ENCODE peak calls at places on chromosomes 13 and 19, in nine cellular contexts. M, I, W, Y, T, H, F, X and E are unnamed samples.

GRCh38 chr13:74794147-74794546 is 659.9 kb upstream of the KLF12 start:
- DNase-seq in M (no peak), I (no peak), W (no peak), Y (no peak), T (no peak), H (no peak), F (no peak), X (no peak), E (no peak)

GRCh38 chr19:38475176-38475575 is 41.7 kb downstream of the RYR1 start:
- DNase-seq in M (no peak), I (no peak), W (no peak), Y (no peak), T (no peak), H (no peak), F (no peak), X (no peak), E (no peak)

GRCh38 chr13:95710313-95710712 is 33.4 kb downstream of the DNAJC3 start:
- DNase-seq in M (no peak), I (no peak), W (no peak), Y (no peak), T (no peak), H (no peak), F (peak), X (peak), E (peak)

GRCh38 chr13:103277099-103277498 is 210.9 kb upstream of the SLC10A2 start:
- DNase-seq in M (no peak), I (no peak), W (no peak), Y (no peak), T (no peak), H (no peak), F (no peak), X (peak), E (no peak)

GRCh38 chr13:110521946-110522345 is 39.6 kb downstream of the RAB20 start:
- DNase-seq in M (no peak), I (no peak), W (no peak), Y (no peak), T (no peak), H (no peak), F (no peak), X (peak), E (no peak)

GRCh38 chr13:79812070-79812850 is 331.3 kb downstream of the NDFIP2 start:
- DNase-seq in M (no peak), I (no peak), W (no peak), Y (no peak), T (no peak), H (no peak), F (no peak), X (peak), E (no peak)

GRCh38 chr19:40398417-40399056 is 8.6 kb upstream of the HIPK4 start:
- DNase-seq in M (peak), I (no peak), W (no peak), Y (peak), T (no peak), H (no peak), F (peak), X (peak), E (no peak)

GRCh38 chr19:22331521-22331920 is 45.3 kb downstream of the ZNF729 start:
- DNase-seq in M (no peak), I (no peak), W (no peak), Y (no peak), T (no peak), H (no peak), F (no peak), X (no peak), E (no peak)

GRCh38 chr19:16714702-16715294 is 4.8 kb upstream of the NWD1 start:
- DNase-seq in M (no peak), I (no peak), W (no peak), Y (peak), T (peak), H (peak), F (peak), X (peak), E (peak)

GRCh38 chr13:99895999-99896695 is 75.4 kb downstream of the ZIC5 start:
- DNase-seq in M (no peak), I (no peak), W (no peak), Y (no peak), T (peak), H (no peak), F (no peak), X (no peak), E (no peak)

GRCh38 chr13:47175172-47175806 is 278.4 kb upstream of the HTR2A start:
- DNase-seq in M (no peak), I (peak), W (peak), Y (no peak), T (no peak), H (no peak), F (peak), X (no peak), E (peak)

GRCh38 chr13:108855737-108856387 is 226.5 kb downstream of the MYO16 start:
- DNase-seq in M (no peak), I (no peak), W (no peak), Y (no peak), T (no peak), H (no peak), F (no peak), X (peak), E (no peak)

GRCh38 chr19:23509686-23510450 is 114.6 kb upstream of the ZNF91 start:
- DNase-seq in M (no peak), I (no peak), W (no peak), Y (no peak), T (no peak), H (no peak), F (no peak), X (no peak), E (no peak)

GRCh38 chr13:108069521-108070210 is 145.7 kb downstream of the LIG4 start:
- DNase-seq in M (no peak), I (no peak), W (no peak), Y (no peak), T (no peak), H (no peak), F (no peak), X (no peak), E (no peak)

GRCh38 chr13:109654341-109655205 is 131.8 kb downstream of the IRS2 start:
- DNase-seq in M (no peak), I (no peak), W (no peak), Y (no peak), T (no peak), H (no peak), F (peak), X (no peak), E (peak)

GRCh38 chr13:73092831-73093230 is 34.0 kb downstream of the KLF5 start:
- DNase-seq in M (no peak), I (no peak), W (no peak), Y (no peak), T (no peak), H (no peak), F (peak), X (no peak), E (no peak)

GRCh38 chr19:5843295-5843927 is 3.9 kb upstream of the FUT6 start:
- DNase-seq in M (no peak), I (no peak), W (no peak), Y (no peak), T (no peak), H (no peak), F (no peak), X (no peak), E (no peak)

GRCh38 chr19:33438016-33438671 is 64.6 kb downstream of the CEBPG start:
- DNase-seq in M (no peak), I (no peak), W (no peak), Y (no peak), T (peak), H (peak), F (peak), X (no peak), E (peak)

GRCh38 chr19:33193269-33193863 is 764 bp upstream of the LRP3 start:
- DNase-seq in M (no peak), I (no peak), W (no peak), Y (no peak), T (no peak), H (no peak), F (no peak), X (no peak), E (no peak)

GRCh38 chr13:86813198-86813597 is 858.0 kb upstream of the SLITRK5 start:
- DNase-seq in M (no peak), I (no peak), W (no peak), Y (no peak), T (no peak), H (no peak), F (no peak), X (no peak), E (no peak)

GRCh38 chr19:28862238-28862637 is 350.7 kb downstream of the UQCRFS1 start:
- DNase-seq in M (no peak), I (no peak), W (no peak), Y (no peak), T (no peak), H (no peak), F (no peak), X (no peak), E (no peak)

GRCh38 chr13:27171244-27171829 is at the start of gene USP12:
- DNase-seq in M (peak), I (no peak), W (no peak), Y (peak), T (no peak), H (no peak), F (no peak), X (peak), E (no peak)

DNA sequence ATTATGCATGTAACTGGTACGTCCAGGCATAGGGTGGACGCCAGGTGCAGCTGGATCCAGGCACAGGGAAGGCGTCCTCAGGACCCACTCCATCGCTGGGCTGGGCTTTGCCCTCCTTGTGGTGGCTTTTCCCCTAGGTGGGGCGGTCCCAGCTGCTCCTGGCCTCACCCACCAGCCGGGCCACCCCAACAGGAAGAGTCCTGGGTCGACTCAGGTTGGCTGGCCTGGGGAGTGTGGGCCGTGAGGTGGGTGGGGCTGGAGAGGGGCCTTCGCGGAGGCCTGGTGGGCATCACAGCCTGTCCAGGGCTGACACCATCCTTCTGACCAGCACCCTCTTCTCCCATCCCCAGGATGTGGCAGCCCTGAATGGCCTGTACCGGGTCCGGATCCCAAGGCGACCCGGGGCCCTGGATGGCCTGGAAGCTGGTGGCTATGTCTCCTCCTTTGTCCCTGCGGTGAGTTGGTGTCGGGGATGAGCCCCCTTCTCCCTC is 3.2 kb upstream of the GARIN5A start:
- DNase-seq in M (no peak), I (no peak), W (no peak), Y (no peak), T (peak), H (no peak), F (no peak), X (no peak), E (no peak)
- TF ChIP-seq CTCF in M (no peak), I (no peak), W (no peak), Y (no peak), T (no peak), H (no peak), F (no peak), X (no peak), E (no peak)

GRCh38 chr13:114026128-114026880 is 52.4 kb upstream of the C13orf46 start:
- DNase-seq in M (no peak), I (no peak), W (no peak), Y (no peak), T (peak), H (no peak), F (no peak), X (no peak), E (no peak)

GRCh38 chr13:114025432-114026127 is 51.7 kb upstream of the C13orf46 start:
- DNase-seq in M (peak), I (no peak), W (no peak), Y (no peak), T (no peak), H (no peak), F (peak), X (no peak), E (peak)

GRCh38 chr13:114023716-114024602 is 50.1 kb upstream of the C13orf46 start:
- DNase-seq in M (no peak), I (no peak), W (no peak), Y (no peak), T (no peak), H (no peak), F (no peak), X (no peak), E (no peak)

GRCh38 chr13:114022876-114023275 is 49.0 kb upstream of the C13orf46 start:
- DNase-seq in M (no peak), I (no peak), W (peak), Y (no peak), T (no peak), H (no peak), F (no peak), X (no peak), E (no peak)

DNA sequence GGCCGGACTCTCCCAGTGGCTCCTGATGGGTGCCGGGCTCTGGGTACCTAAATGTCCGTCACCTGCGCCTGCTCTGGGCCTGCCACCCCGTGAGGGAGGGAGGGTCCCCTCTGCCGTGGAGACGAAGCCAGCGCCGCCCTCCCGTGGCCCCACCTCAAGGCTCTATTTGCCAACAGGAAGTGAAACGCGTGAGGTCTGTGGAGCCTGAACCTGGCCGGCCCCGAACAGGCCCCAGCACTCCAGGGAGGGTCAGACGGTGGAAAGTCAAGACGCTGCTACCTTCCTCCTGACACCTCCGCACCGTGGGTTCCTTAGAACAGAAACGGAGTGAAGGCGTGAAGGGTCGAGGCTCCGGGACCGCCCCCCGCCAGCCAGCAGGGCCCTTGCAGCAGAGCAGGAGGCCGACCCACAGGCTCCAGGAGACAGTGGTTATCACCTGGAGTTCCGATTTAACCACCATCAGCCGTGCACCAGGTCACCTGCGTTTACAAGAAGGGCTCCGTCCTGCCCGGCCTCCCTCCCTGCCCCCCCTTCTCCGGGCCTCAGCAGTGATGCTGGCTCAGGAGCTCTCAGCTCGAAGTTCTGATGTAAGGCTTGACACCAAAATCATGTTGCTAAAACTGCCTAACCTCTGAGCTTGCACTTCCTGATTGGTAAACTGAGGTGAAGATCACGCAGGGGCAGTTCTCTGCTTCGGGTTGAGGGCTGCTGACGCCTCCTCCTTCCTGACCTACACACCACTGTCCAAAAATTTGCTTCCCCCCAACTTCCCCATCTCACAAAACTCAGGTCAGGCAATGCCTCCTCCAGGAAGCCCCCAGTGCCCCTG is 50.9 kb upstream of the C13orf46 start:
- DNase-seq in M (no peak), I (no peak), W (no peak), Y (no peak), T (no peak), H (no peak), F (peak), X (peak), E (no peak)
- H3K4me3 ChIP-seq in M (no peak), I (no peak), W (no peak), Y (no peak), T (no peak), H (no peak), F (no peak), X (no peak), E (no peak)

GRCh38 chr19:36212895-36213294 is 1.6 kb downstream of the ZNF565 start:
- DNase-seq in M (no peak), I (no peak), W (no peak), Y (no peak), T (no peak), H (peak), F (no peak), X (no peak), E (no peak)

GRCh38 chr19:36213793-36214387 is 575 bp downstream of the ZNF565 start:
- DNase-seq in M (no peak), I (peak), W (no peak), Y (no peak), T (peak), H (no peak), F (no peak), X (no peak), E (peak)

GRCh38 chr19:36215276-36216171 is 618 bp downstream of the ZNF146 start:
- DNase-seq in M (no peak), I (peak), W (no peak), Y (peak), T (no peak), H (peak), F (peak), X (peak), E (peak)

GRCh38 chr19:36210497-36210896 is 4.0 kb downstream of the ZNF565 start:
- DNase-seq in M (no peak), I (no peak), W (no peak), Y (peak), T (no peak), H (no peak), F (peak), X (no peak), E (peak)

DNA sequence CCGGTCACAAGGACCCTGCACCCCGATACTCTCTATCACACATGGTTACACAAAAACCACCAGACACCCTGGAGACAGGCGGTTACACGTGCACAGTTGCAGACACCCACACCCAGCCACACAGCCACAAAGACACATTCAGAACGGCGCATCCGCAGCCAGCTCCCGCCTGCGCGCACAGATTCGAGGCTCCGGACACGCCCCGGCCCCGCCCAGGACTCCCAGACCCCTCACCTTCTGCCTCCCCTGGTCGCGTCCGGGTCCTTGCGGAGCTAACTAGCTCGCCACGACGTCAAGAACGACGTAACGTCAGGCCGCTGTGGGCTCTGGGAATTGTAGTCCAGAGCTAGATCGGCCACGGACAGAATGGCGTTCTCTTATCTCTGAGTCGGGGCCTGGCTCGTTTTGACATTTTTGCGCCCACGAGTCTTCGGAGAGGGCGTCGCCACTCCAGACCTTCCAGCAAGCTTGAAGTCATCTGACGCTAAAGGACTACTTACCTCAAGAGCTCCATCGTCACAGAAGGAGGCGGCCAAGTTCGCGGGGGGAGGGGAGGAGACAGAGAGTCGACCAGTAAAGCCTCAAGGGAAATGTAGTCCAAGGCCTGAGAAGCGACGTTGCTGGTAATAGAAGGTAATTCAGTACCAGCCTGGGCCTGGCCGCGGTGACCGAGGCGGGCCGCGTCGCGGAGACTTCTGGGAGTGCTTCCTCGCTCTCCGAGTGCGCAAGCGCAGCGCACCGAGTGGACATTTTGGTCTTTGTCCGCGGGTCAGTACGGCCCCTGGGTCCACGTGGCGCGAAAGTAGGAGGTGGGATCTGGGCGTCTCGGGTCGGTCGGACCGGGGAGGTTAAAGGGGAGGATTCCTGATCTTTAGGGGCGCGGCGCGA is at the start of the genes ZNF146 and ZNF565:
- DNase-seq in M (peak), I (peak), W (peak), Y (peak), T (peak), H (peak), F (peak), X (peak), E (peak)
- TF ChIP-seq CTCF in M (peak), I (no peak), W (no peak), Y (no peak), T (peak), H (peak), F (no peak), X (no peak), E (no peak)

GRCh38 chr19:1699998-1700732 is 47.8 kb upstream of the TCF3 start:
- DNase-seq in M (no peak), I (no peak), W (no peak), Y (no peak), T (no peak), H (no peak), F (no peak), X (no peak), E (no peak)

GRCh38 chr19:1707240-1707639 is 46.1 kb upstream of the ONECUT3 start:
- DNase-seq in M (no peak), I (no peak), W (no peak), Y (no peak), T (no peak), H (no peak), F (no peak), X (no peak), E (no peak)

GRCh38 chr19:1705367-1705766 is 47.9 kb upstream of the ONECUT3 start:
- DNase-seq in M (no peak), I (no peak), W (no peak), Y (no peak), T (no peak), H (no peak), F (no peak), X (no peak), E (no peak)

GRCh38 chr19:1700733-1701663 is 48.6 kb upstream of the TCF3 start:
- DNase-seq in M (no peak), I (no peak), W (no peak), Y (no peak), T (no peak), H (no peak), F (no peak), X (no peak), E (no peak)

DNA sequence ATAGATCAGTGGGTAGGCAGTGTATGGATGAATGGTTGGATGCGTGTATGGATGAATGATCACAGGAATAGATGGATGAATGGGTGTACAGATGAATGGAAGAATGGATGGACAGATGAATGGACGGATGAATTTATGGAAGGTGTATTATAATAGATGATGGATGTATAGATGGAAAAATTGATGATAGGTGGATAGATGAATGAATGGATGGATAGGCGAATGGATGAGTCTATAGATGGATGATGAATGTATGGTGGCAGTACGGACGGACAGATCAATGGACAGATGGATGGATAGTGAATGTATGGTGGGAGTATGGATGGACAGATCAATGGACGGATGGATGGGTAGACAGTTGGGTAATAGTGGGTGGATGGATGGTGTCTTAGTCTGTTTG is 49.0 kb upstream of the ONECUT3 start:
- DNase-seq in M (no peak), I (no peak), W (no peak), Y (no peak), T (no peak), H (no peak), F (no peak), X (no peak), E (no peak)
- H3K4me3 ChIP-seq in M (no peak), I (no peak), W (no peak), Y (no peak), T (no peak), H (no peak), F (no peak), X (no peak), E (no peak)

DNA sequence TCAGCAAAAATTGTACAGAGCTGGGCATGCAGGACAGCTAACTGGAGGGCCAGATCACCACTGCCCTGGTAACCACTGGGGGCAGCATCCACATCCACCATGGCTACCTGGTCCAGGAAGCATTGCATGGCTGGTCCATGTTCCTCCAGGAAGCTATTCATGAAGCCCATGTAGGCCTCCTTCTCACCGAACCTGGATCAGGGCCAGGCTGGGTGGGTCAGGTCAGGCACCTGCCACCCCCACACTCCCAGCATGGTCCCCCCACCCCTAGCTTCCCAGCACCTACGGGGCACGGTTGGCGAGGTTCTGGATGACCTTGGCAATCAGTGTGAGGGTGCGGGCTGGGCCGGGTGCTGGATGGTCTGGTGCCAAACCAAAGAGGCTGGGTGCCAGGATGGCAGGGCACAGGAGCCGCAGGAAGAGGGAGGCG is 4.6 kb upstream of the WIZ start:
- DNase-seq in M (no peak), I (no peak), W (no peak), Y (no peak), T (no peak), H (no peak), F (no peak), X (no peak), E (no peak)
- TF ChIP-seq CTCF in M (no peak), I (peak), W (peak), Y (no peak), T (no peak), H (peak), F (peak), X (peak), E (peak)